ENCODE peak calls at places on chromosomes 11 and 22, in four cellular contexts. W is H1, Y is H9, F is mesenchymal stem cell. A is an unnamed sample.

GRCh38 chr22:50475652-50476002 is 792 bp upstream of the SBF1 start:
- DNase-seq in W (no peak), Y (no peak), F (no peak), A (no peak)

GRCh38 chr11:45649544-45650165 is 15.8 kb downstream of the CHST1 start:
- DNase-seq in W (peak), Y (no peak), F (no peak), A (no peak)

GRCh38 chr11:34792814-34793241 is 123.4 kb downstream of the APIP start:
- DNase-seq in W (no peak), Y (no peak), F (no peak), A (no peak)

GRCh38 chr11:15471709-15472404 is 357.1 kb downstream of the INSC start:
- DNase-seq in W (no peak), Y (peak), F (no peak), A (no peak)

GRCh38 chr11:27882066-27882697 is 181.9 kb upstream of the BDNF start:
- DNase-seq in W (no peak), Y (no peak), F (peak), A (no peak)

GRCh38 chr11:44949160-44950035 is 1.3 kb downstream of the TP53I11 start:
- DNase-seq in W (peak), Y (peak), F (peak), A (peak)

GRCh38 chr22:20506543-20507252 is 712 bp upstream of the MED15 start:
- DNase-seq in W (no peak), Y (no peak), F (no peak), A (no peak)

GRCh38 chr11:125170406-125171031 is 6.0 kb downstream of the PKNOX2 start:
- DNase-seq in W (no peak), Y (no peak), F (peak), A (no peak)

GRCh38 chr11:57434640-57435546 is 8.0 kb upstream of the SLC43A3 start:
- DNase-seq in W (no peak), Y (no peak), F (peak), A (no peak)

GRCh38 chr11:43579171-43579918 is 101.2 kb upstream of the HSD17B12 start:
- DNase-seq in W (peak), Y (peak), F (peak), A (no peak)

GRCh38 chr11:74023291-74023690 is 14.4 kb upstream of the UCP3 start:
- DNase-seq in W (no peak), Y (no peak), F (no peak), A (no peak)

GRCh38 chr22:43953988-43954771 is 1.1 kb upstream of the SAMM50 start:
- DNase-seq in W (no peak), Y (no peak), F (no peak), A (no peak)

GRCh38 chr11:94926271-94926625 is 47.1 kb downstream of the CWC15 start:
- DNase-seq in W (no peak), Y (no peak), F (peak), A (no peak)

GRCh38 chr11:94926698-94927237 is 46.6 kb downstream of the CWC15 start:
- DNase-seq in W (no peak), Y (peak), F (peak), A (no peak)

GRCh38 chr11:94928146-94928995 is 45.0 kb downstream of the CWC15 start:
- DNase-seq in W (no peak), Y (no peak), F (peak), A (no peak)

GRCh38 chr11:94924074-94925031 is 49.0 kb downstream of the CWC15 start:
- DNase-seq in W (no peak), Y (no peak), F (peak), A (no peak)

DNA sequence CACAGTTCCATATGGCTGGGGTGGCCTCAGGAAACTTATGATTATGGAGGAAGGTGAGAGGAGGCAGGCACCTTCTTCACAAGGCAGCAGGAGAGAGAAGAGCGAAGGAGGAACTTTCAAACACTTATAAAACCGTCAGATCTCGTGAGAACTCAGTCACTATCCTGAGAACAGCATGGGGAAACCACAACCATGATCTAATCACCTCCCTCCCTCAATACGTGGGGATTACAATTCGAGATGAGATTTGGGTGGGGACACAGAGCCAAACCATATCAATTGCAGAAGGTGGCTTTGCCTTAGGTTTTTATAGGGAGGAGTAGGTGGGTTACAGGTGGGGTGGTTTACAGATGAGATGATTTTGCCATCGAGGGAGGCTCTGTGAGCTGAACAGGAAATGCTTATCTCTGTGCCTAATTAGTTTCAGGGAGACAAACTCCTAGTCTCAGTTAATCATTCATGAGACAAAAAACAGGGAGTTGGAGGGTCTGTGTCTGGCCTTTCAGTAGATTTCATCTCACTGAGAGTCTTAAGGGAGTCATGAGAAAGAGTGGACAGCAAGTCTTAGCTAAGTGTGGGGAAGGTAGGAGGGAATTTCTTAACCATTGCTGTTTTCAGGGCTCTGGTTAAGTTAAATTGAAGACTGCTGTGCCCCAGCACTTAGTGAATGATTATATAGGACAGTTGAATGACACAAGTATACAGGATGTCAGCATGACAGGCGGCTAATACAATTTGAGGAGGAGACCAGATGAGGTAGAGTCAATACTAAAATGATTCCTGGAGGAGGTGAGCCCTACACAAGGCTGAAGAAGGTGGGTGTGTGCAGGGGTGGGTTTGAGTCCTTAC is 47.7 kb downstream of the CWC15 start:
- DNase-seq in W (no peak), Y (no peak), F (peak), A (no peak)
- H3K9ac ChIP-seq in W (no peak), Y (no peak), F (peak), A (no peak)

GRCh38 chr22:17871726-17872458 is 97.6 kb upstream of the BID start:
- DNase-seq in W (no peak), Y (no peak), F (no peak), A (no peak)
- H2BK12ac ChIP-seq in W (no peak), Y (no peak), F (no peak), A (no peak)

DNA sequence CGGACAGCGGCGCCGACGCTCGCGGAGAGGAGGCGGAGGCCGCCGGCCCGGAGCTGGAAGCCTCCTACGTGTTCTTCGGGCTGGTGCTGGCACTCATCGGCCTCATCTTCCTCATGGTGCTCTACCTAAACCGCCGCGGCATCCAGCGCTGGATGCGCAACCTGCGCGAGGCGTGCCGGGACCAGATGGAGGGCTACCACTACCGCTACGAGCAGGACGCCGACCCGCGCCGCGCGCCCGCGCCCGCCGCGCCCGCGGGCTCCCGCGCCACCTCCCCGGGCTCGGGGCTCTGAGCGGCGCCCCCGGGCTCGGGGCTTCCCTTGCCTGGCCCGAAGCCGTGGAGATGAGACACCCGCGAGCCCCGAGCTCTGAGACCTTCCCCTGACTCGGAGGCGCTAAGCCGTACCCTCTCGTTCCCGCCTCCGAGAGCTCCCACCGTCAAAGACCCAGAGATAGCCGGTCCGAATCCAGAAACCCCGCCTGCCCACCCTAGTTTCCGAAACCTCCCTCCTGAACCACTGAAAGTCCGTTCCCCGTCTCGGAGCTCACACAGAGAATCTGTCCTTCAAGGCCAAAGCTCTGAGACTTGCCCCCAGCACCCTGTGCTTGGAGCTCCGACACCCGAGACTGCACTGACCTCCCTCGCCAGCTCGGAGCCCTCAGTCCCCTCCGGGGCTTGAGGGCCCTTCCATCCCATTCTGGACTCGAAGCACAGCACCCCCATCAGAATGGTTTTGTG is 1.5 kb downstream of the TPBGL start:
- DNase-seq in W (no peak), Y (peak), F (no peak), A (no peak)
- H2BK5ac ChIP-seq in W (no peak), Y (no peak), F (no peak), A (no peak)

GRCh38 chr22:33119044-33119443 is 60.9 kb upstream of the SYN3 start:
- DNase-seq in W (no peak), Y (no peak), F (no peak), A (no peak)

GRCh38 chr22:33117821-33118220 is 59.6 kb upstream of the SYN3 start:
- DNase-seq in W (no peak), Y (no peak), F (no peak), A (no peak)

GRCh38 chr22:33114570-33114969 is 56.4 kb upstream of the SYN3 start:
- DNase-seq in W (no peak), Y (no peak), F (no peak), A (no peak)

GRCh38 chr22:33112606-33113005 is 54.4 kb upstream of the SYN3 start:
- DNase-seq in W (no peak), Y (no peak), F (no peak), A (no peak)

DNA sequence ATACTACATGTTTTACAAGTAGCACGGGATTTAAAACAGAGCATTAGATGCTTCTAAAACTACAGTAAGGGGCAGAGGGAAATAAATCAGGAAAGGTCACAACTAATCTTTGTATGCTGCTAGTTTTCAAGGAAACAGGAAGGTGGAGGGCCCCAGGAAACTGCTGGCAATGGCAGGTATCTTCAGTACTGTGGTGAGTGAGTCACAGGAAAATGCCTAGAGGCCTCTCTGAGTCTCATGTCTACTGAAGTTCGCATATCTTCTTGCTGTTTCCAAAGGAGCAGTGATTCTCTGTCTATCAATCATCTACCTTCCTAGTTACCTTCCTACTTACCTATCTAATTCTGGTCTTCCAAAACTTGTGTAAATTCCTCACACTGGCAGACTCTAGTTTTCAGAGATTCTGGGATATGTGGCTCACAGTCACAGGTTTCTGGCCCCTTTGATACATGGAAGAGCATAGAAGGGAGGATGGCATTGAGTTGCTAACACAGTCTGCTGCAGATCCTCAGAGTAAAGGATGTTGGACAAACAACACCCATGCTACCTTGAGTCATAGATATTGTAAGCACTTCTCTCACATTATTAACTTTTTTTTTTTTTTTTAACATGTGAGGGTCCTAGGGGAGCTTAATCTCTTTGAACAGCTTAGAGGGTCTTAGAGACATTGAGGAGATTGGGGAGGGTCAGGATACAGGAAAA is 58.8 kb upstream of the SYN3 start:
- DNase-seq in W (no peak), Y (no peak), F (no peak), A (no peak)
- H3K9ac ChIP-seq in W (no peak), Y (no peak), F (no peak), A (no peak)

DNA sequence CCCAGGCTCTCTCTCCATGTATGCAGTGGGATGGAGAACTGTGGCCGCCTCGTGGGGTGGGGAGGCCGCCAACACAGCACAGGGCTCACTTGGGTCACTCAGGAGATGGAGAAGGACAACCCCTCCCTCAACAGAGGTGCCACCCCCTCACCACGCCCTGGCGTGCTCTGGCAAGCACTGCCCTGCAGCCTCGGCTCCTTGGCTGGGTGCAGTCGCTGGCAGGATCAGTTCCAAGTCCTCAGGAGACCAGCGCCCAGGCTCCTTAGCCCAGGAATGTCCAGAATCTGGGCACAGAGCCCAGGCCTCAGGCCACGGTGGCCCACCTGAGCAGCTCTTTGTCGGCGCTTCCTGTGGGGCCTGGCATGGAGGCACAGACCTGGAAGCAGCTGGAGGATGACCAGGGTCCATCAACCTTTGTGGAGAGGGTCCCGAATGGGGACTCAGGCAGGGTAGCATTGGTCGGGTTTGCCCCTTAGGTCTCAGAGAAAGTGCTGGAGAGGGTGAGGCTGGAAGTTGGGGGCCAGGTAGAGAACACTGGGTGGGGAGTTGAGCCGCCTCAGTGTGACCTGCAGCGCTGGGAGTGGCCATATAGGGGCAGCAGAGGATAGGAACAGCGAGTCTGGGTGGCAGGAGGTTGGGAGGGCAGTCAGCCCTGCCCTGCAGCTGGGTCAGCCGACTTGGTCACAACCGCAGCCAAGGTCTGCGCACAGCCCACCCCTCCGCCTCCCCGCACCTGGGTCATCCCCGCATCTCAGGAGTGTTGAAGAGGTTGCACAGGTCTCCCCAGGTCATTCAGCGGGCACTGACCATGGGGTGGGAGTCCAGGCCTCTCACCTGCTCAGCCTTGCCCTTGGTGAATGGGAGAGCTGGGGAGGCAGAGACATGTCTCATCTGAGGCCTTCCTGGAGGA is 8.2 kb downstream of the SUSD2 start:
- DNase-seq in W (peak), Y (peak), F (peak), A (peak)
- H2BK12ac ChIP-seq in W (no peak), Y (no peak), F (peak), A (peak)

GRCh38 chr22:37305873-37306272 is 23.6 kb downstream of the CYTH4 start:
- DNase-seq in W (no peak), Y (no peak), F (no peak), A (no peak)
- H2BK5ac ChIP-seq in W (peak), Y (no peak), F (no peak), A (no peak)

DNA sequence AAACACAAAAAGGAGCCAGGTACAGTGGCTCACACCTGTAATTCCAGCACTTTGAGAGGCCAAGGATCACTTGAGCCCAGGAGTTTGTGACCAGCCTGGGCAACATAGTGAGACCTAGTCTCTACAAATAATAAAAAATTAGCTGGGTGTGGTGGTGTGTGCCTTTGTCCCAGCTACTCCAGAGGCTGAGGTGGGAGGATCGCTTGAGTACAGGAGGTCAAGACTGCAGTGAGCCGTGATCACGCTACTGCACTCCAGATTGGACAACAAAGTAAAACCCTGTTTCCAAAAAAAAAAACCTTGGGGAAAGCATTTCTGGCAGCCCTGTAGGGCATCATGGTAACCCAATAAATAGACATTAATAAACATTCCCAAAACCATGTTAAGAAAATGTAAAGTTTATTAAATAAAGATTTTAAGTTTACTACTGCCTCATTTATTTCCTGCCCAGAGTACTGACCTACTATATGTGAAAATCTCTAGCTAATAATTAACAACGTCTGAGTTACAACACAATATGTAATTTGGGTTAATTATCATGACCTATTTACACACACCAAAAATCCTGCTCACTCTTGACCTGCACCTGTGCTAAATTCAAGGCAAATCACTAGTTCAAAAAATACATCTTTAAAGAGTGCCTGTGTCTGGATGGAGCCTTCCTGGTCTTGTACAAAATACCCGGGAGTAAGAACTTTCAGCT is 8.4 kb downstream of the EEF1G start:
- DNase-seq in W (no peak), Y (no peak), F (no peak), A (no peak)
- H3K9ac ChIP-seq in W (no peak), Y (no peak), F (peak), A (no peak)

GRCh38 chr11:16925495-16926065 is 88.6 kb downstream of the PLEKHA7 start:
- DNase-seq in W (peak), Y (peak), F (peak), A (peak)
- H2BK12ac ChIP-seq in W (no peak), Y (no peak), F (no peak), A (peak)

GRCh38 chr11:48001438-48002021 is 21.2 kb downstream of the PTPRJ start:
- DNase-seq in W (no peak), Y (no peak), F (peak), A (no peak)
- H2BK5ac ChIP-seq in W (peak), Y (no peak), F (no peak), A (no peak)

GRCh38 chr11:68002943-68003845 is 703 bp downstream of the UNC93B1 start:
- DNase-seq in W (peak), Y (peak), F (no peak), A (no peak)

GRCh38 chr11:68004551-68005335 is 846 bp upstream of the UNC93B1 start:
- DNase-seq in W (no peak), Y (peak), F (no peak), A (no peak)

GRCh38 chr11:67999704-68000103 is 4.2 kb downstream of the UNC93B1 start:
- DNase-seq in W (no peak), Y (no peak), F (no peak), A (no peak)

GRCh38 chr11:68003846-68004550 is at the start of gene UNC93B1:
- DNase-seq in W (peak), Y (peak), F (peak), A (peak)

GRCh38 chr11:68002575-68002942 is 1.3 kb downstream of the UNC93B1 start:
- DNase-seq in W (no peak), Y (no peak), F (no peak), A (no peak)
- H3K9ac ChIP-seq in W (no peak), Y (no peak), F (no peak), A (no peak)